ENCODE peak calls at places on chromosomes 1 and 21, in ten cellular contexts. V is HS-27A, N is tibial nerve, Z is NCI-H460, F is brain microvascular endothelial cell, S is AG08395, Q is HFF-Myc, P is GF-D8, O is type B pancreatic cell, I is bronchial epithelial cell. C is an unnamed sample.
A peak's percentile ranks its signal among the peaks of the same experiment; 100 is the strongest.

GRCh38 chr21:34807146-34807880 is 138.5 kb downstream of the CLIC6 start:
- DNase-seq in O (no peak), I (peak; percentile 99), V (peak; percentile 89), P (no peak), F (peak; percentile 98), Z (peak; percentile 68), Q (peak; percentile 89), S (peak; percentile 85), N (no peak), C (peak; percentile 65)

GRCh38 chr1:15141933-15142647 is 11.5 kb upstream of the TMEM51 start:
- DNase-seq in P (no peak), N (no peak), V (peak; percentile 4), S (peak; percentile 45), Q (peak; percentile 72), F (no peak), I (peak; percentile 37), O (no peak), Z (no peak), C (no peak)

GRCh38 chr1:229894535-229894934 is 172.5 kb upstream of the GALNT2 start:
- DNase-seq in N (no peak), Z (no peak), F (no peak), I (peak; percentile 40), V (no peak), O (no peak), S (no peak), P (no peak), Q (no peak), C (no peak)

GRCh38 chr1:172851077-172851476 is 192.2 kb downstream of the FASLG start:
- DNase-seq in O (no peak), S (no peak), V (no peak), I (no peak), P (no peak), Z (no peak), N (no peak), F (no peak), Q (no peak), C (no peak)

GRCh38 chr1:24708938-24709337 is 36.3 kb upstream of the CLIC4 start:
- DNase-seq in P (peak; percentile 74), Z (no peak), F (no peak), N (no peak), O (no peak), Q (no peak), I (no peak), V (no peak), S (no peak), C (no peak)

GRCh38 chr1:39609618-39610331 is 29.7 kb downstream of the HEYL start:
- DNase-seq in S (peak; percentile 61), Q (no peak), O (peak; percentile 78), P (no peak), N (peak; percentile 61), F (no peak), V (no peak), Z (peak; percentile 40), I (no peak), C (no peak)

GRCh38 chr21:17526771-17527170 is 13.9 kb downstream of the CXADR start:
- DNase-seq in V (no peak), Q (no peak), P (no peak), S (no peak), Z (no peak), I (no peak), N (no peak), O (no peak), F (no peak), C (no peak)

GRCh38 chr1:54792686-54793282 is 8.3 kb downstream of the TTC22 start:
- DNase-seq in Q (no peak), S (no peak), N (no peak), O (no peak), Z (no peak), I (no peak), F (no peak), P (no peak), V (no peak), C (no peak)

GRCh38 chr1:170367615-170368014 is 164.4 kb upstream of the GORAB start:
- DNase-seq in Z (no peak), Q (no peak), I (no peak), O (no peak), S (no peak), V (no peak), P (no peak), F (no peak), N (no peak), C (no peak)

GRCh38 chr21:39048064-39048463 is 135.2 kb downstream of the PSMG1 start:
- DNase-seq in P (no peak), O (peak; percentile 69), V (no peak), F (peak; percentile 48), N (no peak), Q (no peak), I (peak; percentile 97), Z (no peak), S (no peak), C (no peak)